ENCODE peak calls at places on chromosomes 6 and 20, in seven cellular contexts. R is transverse colon; E is mammary epithelial cell; Q is psoas muscle; C is CD4-positive, alpha-beta memory T cell; L is left ventricle myocardium inferior; I is SK-N-SH. Y is an unnamed sample. For H3K4me1, the result is how much of the 10 kb centered on the place peaks cover.

GRCh38 chr6:14165091-14165490 is 47.5 kb downstream of the CD83 start:
- DNase-seq in I (no peak), R (no peak), E (peak), L (no peak), C (no peak), Q (no peak), Y (no peak)

GRCh38 chr6:88143768-88144167 is 22.4 kb downstream of the CNR1 start:
- DNase-seq in R (no peak), I (no peak), C (no peak), E (no peak), L (no peak), Q (no peak), Y (no peak)

GRCh38 chr6:141552463-141552862 is 580.3 kb upstream of the GJE1 start:
- DNase-seq in I (no peak), E (peak), C (no peak), R (no peak), L (no peak), Q (no peak), Y (no peak)

GRCh38 chr20:48878849-48879248 is 42.7 kb upstream of the ARFGEF2 start:
- DNase-seq in R (no peak), L (no peak), E (no peak), I (no peak), C (no peak), Q (no peak), Y (no peak)

GRCh38 chr6:146550911-146551310 is 7.3 kb downstream of the RAB32 start:
- DNase-seq in Q (no peak), C (no peak), I (no peak), R (no peak), L (no peak), E (no peak), Y (no peak)

GRCh38 chr6:31270788-31271640 is 878 bp downstream of the HLA-C start:
- DNase-seq in L (peak), R (peak), Q (peak), C (peak), E (peak), I (peak), Y (peak)

GRCh38 chr6:8904754-8905153 is 469.4 kb upstream of the SLC35B3 start:
- DNase-seq in Q (no peak), L (no peak), R (no peak), I (peak), E (no peak), C (no peak), Y (peak)

GRCh38 chr6:50249493-50249892 is 199.8 kb upstream of the DEFB112 start:
- DNase-seq in E (no peak), R (no peak), C (no peak), I (no peak), L (no peak), Q (no peak), Y (no peak)

GRCh38 chr6:170047813-170048212 is 243.1 kb downstream of the DLL1 start:
- DNase-seq in E (no peak), R (peak), C (no peak), I (no peak), L (no peak), Q (peak), Y (no peak)

GRCh38 chr6:77089776-77090175 is 373.5 kb downstream of the HTR1B start:
- DNase-seq in L (no peak), Q (no peak), I (no peak), C (no peak), R (no peak), E (peak), Y (no peak)

GRCh38 chr6:106446287-106446885 is 85.9 kb downstream of the CRYBG1 start:
- DNase-seq in R (no peak), Q (no peak), E (no peak), L (no peak), C (peak), I (peak), Y (no peak)

GRCh38 chr6:150894935-150895686 is 29.6 kb downstream of the MTHFD1L start:
- DNase-seq in I (peak), Q (no peak), E (peak), R (no peak), C (peak), L (no peak), Y (no peak)

GRCh38 chr6:52389626-52390360 is 27.8 kb downstream of the PAQR8 start:
- DNase-seq in R (peak), L (peak), I (peak), E (peak), C (peak), Q (peak), Y (no peak)

GRCh38 chr20:47318027-47318595 is 38.4 kb downstream of the ZMYND8 start:
- DNase-seq in Q (peak), E (peak), L (no peak), R (peak), I (no peak), C (no peak), Y (peak)

DNA sequence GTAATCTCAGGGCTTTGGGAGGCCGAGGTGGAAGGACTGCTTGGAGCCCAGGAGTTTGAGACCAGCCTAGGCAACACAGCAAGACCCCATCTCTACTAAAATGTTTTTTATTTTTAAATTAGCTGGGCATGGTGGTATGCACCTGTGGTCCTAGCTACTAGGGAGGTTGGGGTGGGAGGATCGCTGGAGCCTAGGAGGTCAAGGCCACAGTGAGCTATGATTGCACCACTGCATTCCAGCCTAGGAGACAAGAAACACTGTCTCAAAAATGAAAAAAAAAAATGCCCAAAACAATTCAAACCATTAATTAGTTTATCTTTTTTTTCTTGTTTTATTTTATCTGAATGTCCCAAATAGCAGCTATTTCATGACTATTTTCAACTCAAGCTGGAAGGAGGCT is 85.8 kb downstream of the GMPR start:
- DNase-seq in L (no peak), R (no peak), I (no peak), Q (no peak), E (no peak), C (no peak), Y (no peak)
- H3K4me1 ChIP-seq in L (under half), R (under half), I (under half), Q (half or more), E (under half), C (half or more), Y (under half)

GRCh38 chr6:3742426-3743344 is 8.8 kb downstream of the PXDC1 start:
- DNase-seq in Q (peak), R (peak), C (peak), L (peak), I (peak), E (peak), Y (peak)

GRCh38 chr6:3743541-3743940 is 8.0 kb downstream of the PXDC1 start:
- DNase-seq in I (no peak), E (no peak), L (no peak), Q (no peak), C (no peak), R (peak), Y (no peak)

GRCh38 chr6:3740551-3741476 is 10.7 kb downstream of the PXDC1 start:
- DNase-seq in L (no peak), R (no peak), I (no peak), C (no peak), E (no peak), Q (no peak), Y (no peak)

GRCh38 chr6:3742076-3742425 is 9.5 kb downstream of the PXDC1 start:
- DNase-seq in E (no peak), I (no peak), C (no peak), L (no peak), R (no peak), Q (no peak), Y (no peak)

GRCh38 chr6:3741477-3741871 is 10.0 kb downstream of the PXDC1 start:
- DNase-seq in Q (no peak), R (peak), E (no peak), L (no peak), C (no peak), I (no peak), Y (no peak)
- H3K4me1 ChIP-seq in Q (half or more), R (under half), E (under half), L (half or more), C (under half), I (under half), Y (under half)

GRCh38 chr6:29627762-29628418 is 5.1 kb downstream of the GABBR1 start:
- DNase-seq in L (peak), I (peak), C (peak), R (peak), Q (peak), E (no peak), Y (peak)

GRCh38 chr6:29628419-29629281 is 4.3 kb downstream of the GABBR1 start:
- DNase-seq in E (peak), Q (peak), L (peak), I (peak), R (peak), C (peak), Y (peak)

GRCh38 chr6:29625337-29625930 is 7.5 kb downstream of the GABBR1 start:
- DNase-seq in Q (no peak), C (no peak), E (no peak), I (no peak), L (no peak), R (no peak), Y (peak)

GRCh38 chr6:29629571-29629970 is 3.4 kb downstream of the GABBR1 start:
- DNase-seq in I (no peak), E (no peak), Q (no peak), R (no peak), C (no peak), L (no peak), Y (no peak)

GRCh38 chr6:29626948-29627761 is 5.8 kb downstream of the GABBR1 start:
- DNase-seq in Q (no peak), E (no peak), I (peak), C (no peak), L (no peak), R (no peak), Y (peak)
- H3K4me1 ChIP-seq in Q (under half), E (under half), I (under half), C (under half), L (under half), R (under half), Y (under half)

GRCh38 chr20:64063389-64064144 is 569 bp downstream of the TCEA2 start:
- DNase-seq in L (no peak), Q (no peak), E (no peak), I (peak), C (no peak), R (peak), Y (peak)
- H3K4me1 ChIP-seq in L (under half), Q (under half), E (under half), I (under half), C (half or more), R (under half), Y (under half)

GRCh38 chr20:10665791-10666190 is 8.0 kb downstream of the JAG1 start:
- DNase-seq in E (peak), C (no peak), R (no peak), L (no peak), Q (no peak), I (no peak), Y (peak)
- H3K4me1 ChIP-seq in E (half or more), C (under half), R (under half), L (half or more), Q (half or more), I (under half), Y (under half)

GRCh38 chr6:3884007-3884745 is 35.0 kb downstream of the FAM50B start:
- DNase-seq in E (peak), I (no peak), Q (no peak), C (no peak), L (no peak), R (no peak), Y (no peak)

GRCh38 chr6:3888153-3888957 is 39.2 kb downstream of the FAM50B start:
- DNase-seq in C (no peak), Q (peak), I (no peak), E (no peak), R (peak), L (peak), Y (no peak)

GRCh38 chr6:3885262-3886036 is 36.3 kb downstream of the FAM50B start:
- DNase-seq in L (no peak), E (no peak), Q (peak), I (no peak), C (no peak), R (no peak), Y (peak)

GRCh38 chr6:3882865-3883264 is 33.7 kb downstream of the FAM50B start:
- DNase-seq in C (no peak), I (no peak), Q (no peak), L (no peak), R (no peak), E (no peak), Y (peak)

GRCh38 chr6:3887150-3887700 is 38.1 kb downstream of the FAM50B start:
- DNase-seq in E (no peak), R (no peak), I (no peak), Q (no peak), L (no peak), C (no peak), Y (no peak)
- H3K4me1 ChIP-seq in E (under half), R (under half), I (under half), Q (under half), L (half or more), C (under half), Y (under half)

GRCh38 chr20:36815454-36816091 is 42.0 kb upstream of the DSN1 start:
- DNase-seq in E (no peak), Q (no peak), L (no peak), R (no peak), I (no peak), C (no peak), Y (peak)
- H3K4me1 ChIP-seq in E (under half), Q (under half), L (under half), R (under half), I (under half), C (under half), Y (under half)